ENCODE peak calls at places on chromosome 1, in seven cellular contexts. B is fibroblast of lung, H is SK-N-SH, K is choroid plexus epithelial cell, O is mucosa of descending colon, V is fibroblast of villous mesenchyme, C is lung. F is an unnamed sample.

GRCh38 chr1:2834146-2834475 is 32.6 kb upstream of the TTC34 start:
- DNase-seq in B (no peak), V (no peak), K (no peak), C (no peak), O (no peak), H (no peak), F (no peak)

GRCh38 chr1:11806307-11806936 is 431 bp downstream of the CLCN6 start:
- DNase-seq in C (no peak), V (peak; percentile 36), O (no peak), K (peak; percentile 44), H (no peak), B (no peak), F (no peak)

GRCh38 chr1:41612953-41613352 is 128.5 kb upstream of the EDN2 start:
- DNase-seq in B (peak; percentile 45), V (peak; percentile 65), C (peak; percentile 50), H (no peak), O (no peak), K (no peak), F (no peak)

GRCh38 chr1:83761977-83762376 is 237.0 kb downstream of the TTLL7 start:
- DNase-seq in C (no peak), O (no peak), B (no peak), K (no peak), V (no peak), H (peak; percentile 27), F (no peak)

GRCh38 chr1:181179980-181180964 is 91.8 kb downstream of the IER5 start:
- DNase-seq in B (peak; percentile 77), H (no peak), C (no peak), O (no peak), K (peak; percentile 85), V (peak; percentile 64), F (no peak)

GRCh38 chr1:54229281-54229891 is 29.4 kb downstream of the MRPL37 start:
- DNase-seq in B (no peak), H (peak; percentile 62), O (no peak), V (peak; percentile 7), C (no peak), K (peak; percentile 49), F (no peak)

GRCh38 chr1:215667796-215668195 is 100.7 kb downstream of the KCTD3 start:
- DNase-seq in O (no peak), C (no peak), V (no peak), B (no peak), K (no peak), H (no peak), F (no peak)

GRCh38 chr1:167520711-167521206 is 2.4 kb upstream of the CD247 start:
- DNase-seq in B (no peak), H (no peak), O (no peak), V (no peak), C (no peak), K (no peak), F (no peak)

GRCh38 chr1:107273515-107273914 is 132.7 kb downstream of the NTNG1 start:
- DNase-seq in H (no peak), O (no peak), C (no peak), B (peak; percentile 9), K (no peak), V (no peak), F (no peak)

GRCh38 chr1:159015440-159015909 is 5.8 kb downstream of the IFI16 start:
- DNase-seq in B (peak; percentile 91), H (no peak), O (no peak), K (peak; percentile 96), V (peak; percentile 92), C (peak; percentile 70), F (no peak)

GRCh38 chr1:204258213-204259115 is 44.7 kb upstream of the GOLT1A start:
- DNase-seq in O (peak; percentile 65), C (peak; percentile 56), K (peak; percentile 68), H (peak; percentile 88), B (peak; percentile 69), V (peak; percentile 73), F (peak; percentile 8)

GRCh38 chr1:54782156-54782555 is 17.8 kb upstream of the PARS2 start:
- DNase-seq in C (no peak), O (no peak), H (no peak), V (no peak), K (no peak), B (no peak), F (no peak)

GRCh38 chr1:10438677-10439163 is 8.5 kb downstream of the CENPS start:
- DNase-seq in B (no peak), H (no peak), C (no peak), K (no peak), V (peak; percentile 72), O (no peak), F (no peak)

GRCh38 chr1:201261771-201262547 is 21.3 kb upstream of the PKP1 start:
- DNase-seq in C (peak; percentile 21), V (no peak), B (no peak), H (peak; percentile 6), O (no peak), K (no peak), F (no peak)

GRCh38 chr1:191901651-191902050 is 256.6 kb upstream of the RGS18 start:
- DNase-seq in C (no peak), O (no peak), B (no peak), V (no peak), H (no peak), K (no peak), F (no peak)

GRCh38 chr1:51190996-51191395 is 45.1 kb upstream of the RNF11 start:
- DNase-seq in O (no peak), H (no peak), B (no peak), K (no peak), C (no peak), V (no peak), F (no peak)

DNA sequence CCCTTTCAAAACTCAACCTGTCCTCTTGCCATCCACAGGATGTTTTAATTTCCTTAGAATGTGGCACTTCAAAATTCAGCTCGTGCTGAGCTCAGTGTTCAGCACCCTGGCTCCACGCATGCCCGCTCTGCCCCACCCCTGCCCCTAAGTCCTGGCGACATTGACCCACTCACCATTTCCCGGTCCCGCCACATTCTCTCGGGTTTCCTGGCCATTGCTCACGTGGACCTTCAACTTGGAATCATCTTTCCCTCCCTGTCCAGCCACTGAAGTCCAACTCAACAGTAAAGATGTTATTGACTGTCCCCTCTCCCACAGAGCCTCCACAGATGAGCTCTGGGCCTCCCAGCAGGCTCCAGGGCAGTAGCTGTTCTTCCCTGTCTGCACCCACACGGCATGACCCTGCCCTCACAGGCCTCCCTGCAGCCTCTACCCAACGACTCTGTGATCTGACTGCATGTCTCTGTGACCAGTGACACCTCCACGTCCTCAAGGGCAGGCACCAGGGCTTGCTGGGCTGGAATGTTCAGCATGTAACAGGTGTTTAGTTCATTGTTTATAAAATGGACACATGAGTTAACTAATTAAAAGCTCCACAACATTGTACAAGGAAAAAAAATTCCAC is 53.8 kb downstream of the ITPKB start:
- DNase-seq in B (no peak), O (no peak), H (no peak), K (no peak), V (no peak), C (no peak), F (no peak)
- H3K4me3 ChIP-seq in B (no peak overlapping the region), O (no peak overlapping the region), H (no peak overlapping the region), K (no peak overlapping the region), V (no peak overlapping the region), C (no peak overlapping the region), F (no peak overlapping the region)

GRCh38 chr1:77683836-77684148 is 1.3 kb upstream of the ZZZ3 start:
- DNase-seq in K (no peak), V (no peak), O (no peak), C (no peak), B (no peak), H (no peak), F (no peak)

GRCh38 chr1:77688939-77689338 is 6.5 kb upstream of the ZZZ3 start:
- DNase-seq in B (no peak), O (no peak), V (no peak), C (no peak), H (no peak), K (no peak), F (no peak)

GRCh38 chr1:77683142-77683835 is 831 bp upstream of the ZZZ3 start:
- DNase-seq in C (peak; percentile 92), O (peak; percentile 95), H (peak; percentile 92), K (peak; percentile 88), B (peak; percentile 89), V (peak; percentile 92), F (peak; percentile 63)

GRCh38 chr1:77686784-77687518 is 4.5 kb upstream of the ZZZ3 start:
- DNase-seq in O (no peak), K (no peak), B (no peak), C (no peak), H (no peak), V (no peak), F (no peak)

DNA sequence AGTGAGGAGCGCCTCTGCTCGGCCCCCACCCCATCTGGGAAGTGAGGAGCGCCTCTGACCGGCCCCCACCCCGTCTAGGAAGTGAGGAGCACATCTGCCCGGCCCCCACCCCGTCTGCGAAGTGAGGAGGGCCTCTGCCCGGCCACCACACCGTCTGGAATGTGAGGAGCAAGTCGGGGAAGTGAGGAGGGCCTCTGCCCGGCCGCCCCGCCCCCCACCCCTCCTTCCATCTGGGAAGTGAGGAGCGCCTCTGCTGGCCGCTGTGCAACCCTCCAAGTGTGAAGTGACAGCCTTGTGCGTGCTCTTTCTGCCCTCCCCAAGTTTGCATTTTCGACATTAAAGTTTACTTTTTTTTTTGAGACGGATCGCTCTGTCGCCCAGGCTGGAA is 5.1 kb upstream of the ZZZ3 start:
- DNase-seq in K (peak; percentile 72), V (peak; percentile 14), H (no peak), B (peak; percentile 25), C (no peak), O (peak; percentile 43), F (no peak)
- TF ChIP-seq CTCF in K (peak; percentile 62), V (peak; percentile 33), H (no peak), B (peak; percentile 22), C (no peak), O (no peak), F (peak; percentile 32)

DNA sequence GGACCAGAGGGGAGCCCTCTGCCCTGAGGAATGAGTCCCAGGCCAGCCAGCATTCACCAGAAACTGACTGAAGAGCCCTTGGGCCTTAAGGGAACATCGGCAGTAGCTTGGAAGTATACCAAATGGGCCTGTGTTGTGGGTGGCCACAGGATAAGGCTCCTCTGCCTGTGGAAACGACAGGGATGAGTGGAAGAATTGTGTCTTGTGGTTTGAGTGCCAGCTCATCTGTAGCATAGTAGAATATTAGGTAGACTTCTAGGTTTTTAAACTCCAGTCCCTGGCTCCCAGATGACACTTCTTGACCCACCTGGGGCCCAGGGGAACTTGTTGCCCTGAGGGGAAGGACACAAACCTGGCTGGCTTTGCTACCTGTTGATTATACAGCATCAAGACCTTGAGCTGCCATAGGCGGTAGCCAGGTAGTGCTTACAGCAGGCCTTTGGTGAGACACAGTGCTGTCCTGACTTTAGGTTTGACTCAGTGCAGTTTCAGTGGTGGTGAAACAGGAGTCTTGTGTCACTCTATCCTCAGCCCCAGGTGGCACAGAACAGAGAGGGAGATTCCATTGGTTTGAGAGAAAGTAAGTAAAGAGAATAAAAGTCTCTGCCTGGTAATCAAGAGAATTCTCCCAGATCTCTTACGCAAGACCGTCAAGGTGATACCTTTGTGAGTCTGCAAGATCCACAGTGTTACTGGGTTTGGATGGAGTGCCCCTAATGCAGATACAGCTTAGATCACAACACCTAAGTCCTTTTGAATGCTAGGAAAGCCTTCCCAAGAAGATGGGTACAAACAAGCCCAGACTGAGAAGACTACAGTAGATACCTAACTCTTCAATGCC is 50.2 kb downstream of the RABGAP1L start:
- DNase-seq in K (no peak), B (no peak), O (no peak), V (no peak), H (no peak), C (no peak), F (no peak)
- H3K4me3 ChIP-seq in K (no peak overlapping the region), B (no peak overlapping the region), O (no peak overlapping the region), V (no peak overlapping the region), H (no peak overlapping the region), C (no peak overlapping the region), F (no peak overlapping the region)

DNA sequence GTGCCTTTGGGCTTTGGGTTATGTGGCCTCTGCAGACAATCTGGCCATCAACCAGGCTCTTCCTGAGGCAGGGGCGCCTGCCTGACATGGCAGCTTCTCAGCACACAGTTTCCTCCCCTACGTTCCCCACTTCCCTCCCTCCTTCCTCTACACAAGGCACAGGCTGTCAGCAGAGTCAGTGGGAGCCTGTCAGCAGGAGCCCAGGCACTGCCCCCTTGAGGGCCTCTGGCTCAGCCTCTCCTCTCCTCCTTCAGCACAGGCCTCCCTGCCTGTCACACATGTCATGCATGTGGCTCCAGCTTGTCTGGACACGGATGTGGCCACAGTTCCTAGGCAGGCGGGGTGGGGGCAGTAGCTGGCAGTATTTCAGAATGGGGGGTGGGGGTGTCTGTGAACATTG is 52.2 kb upstream of the ARTN start:
- DNase-seq in H (peak; percentile 62), K (peak; percentile 53), C (no peak), V (no peak), B (no peak), O (no peak), F (no peak)
- TF ChIP-seq CTCF in H (no peak), K (peak; percentile 43), C (no peak), V (no peak), B (no peak), O (no peak), F (no peak)